ENCODE peak calls at places on chromosomes 13 and 19, in four cellular contexts. N is NCI-H1417 treated with DMSO at 0.1 percent for 48 hours; U is naive thymus-derived CD8-positive, alpha-beta T cell; H is amniotic stem cell. T is an unnamed sample.

GRCh38 chr13:101552286-101552685 is 99.8 kb downstream of the ITGBL1 start:
- DNase-seq in N (no peak), U (no peak), H (no peak), T (no peak)

GRCh38 chr13:44068169-44068568 is 188.5 kb downstream of the LACC1 start:
- DNase-seq in N (no peak), U (no peak), H (peak), T (no peak)

GRCh38 chr19:41637484-41637883 is 10.6 kb upstream of the CEACAM4 start:
- DNase-seq in N (no peak), U (no peak), H (no peak), T (no peak)

GRCh38 chr13:28026508-28026907 is 38.0 kb upstream of the URAD start:
- DNase-seq in N (no peak), U (no peak), H (no peak), T (no peak)

GRCh38 chr19:33201886-33202545 is 7.9 kb downstream of the LRP3 start:
- DNase-seq in N (no peak), U (no peak), H (no peak), T (no peak)

GRCh38 chr19:2266183-2266993 is 10.2 kb upstream of the JSRP1 start:
- DNase-seq in N (no peak), U (no peak), H (no peak), T (no peak)

GRCh38 chr13:92355213-92355612 is 871.4 kb upstream of the GPC6 start:
- DNase-seq in N (no peak), U (no peak), H (no peak), T (no peak)

GRCh38 chr13:86174632-86175031 is 375.4 kb upstream of the SLITRK6 start:
- DNase-seq in N (no peak), U (no peak), H (no peak), T (no peak)

GRCh38 chr19:48333467-48334384 is 8.4 kb downstream of the EMP3 start:
- DNase-seq in N (no peak), U (peak), H (peak), T (peak)

T was measured in central memory CD4-positive, alpha-beta T cell.